ENCODE peak calls at places on chromosome 14, in five cellular contexts. M is HepG2, X is transverse colon, Q is HCT116, A is vagina. Z is an unnamed sample.

GRCh38 chr14:103594265-103594664 is 31.5 kb downstream of the COA8 start:
- DNase-seq in M (peak), X (no peak), Q (no peak), A (no peak), Z (peak)

GRCh38 chr14:88829685-88830302 is 5.3 kb downstream of the TTC8 start:
- DNase-seq in A (no peak), Q (no peak), X (no peak), M (no peak), Z (no peak)

GRCh38 chr14:28651148-28651547 is 115.4 kb upstream of the FOXG1 start:
- DNase-seq in Q (no peak), X (no peak), M (no peak), A (no peak), Z (no peak)

GRCh38 chr14:69471916-69472315 is 12.6 kb upstream of the PLEKHD1 start:
- DNase-seq in X (no peak), Q (no peak), A (no peak), M (no peak), Z (no peak)

GRCh38 chr14:99327050-99327449 is 55.1 kb upstream of the BCL11B start:
- DNase-seq in X (no peak), M (no peak), A (peak), Q (no peak), Z (no peak)

GRCh38 chr14:52154992-52155655 is 86.3 kb upstream of the NID2 start:
- DNase-seq in A (no peak), X (no peak), M (no peak), Q (no peak), Z (no peak)

GRCh38 chr14:23561873-23562821 is 5.4 kb downstream of the AP1G2 start:
- DNase-seq in M (no peak), X (no peak), Q (no peak), A (no peak), Z (no peak)

GRCh38 chr14:60222820-60223219 is 26.2 kb upstream of the PPM1A start:
- DNase-seq in M (no peak), A (no peak), X (no peak), Q (no peak), Z (no peak)

GRCh38 chr14:24072436-24072835 is 1.1 kb downstream of the CPNE6 start:
- DNase-seq in M (no peak), X (no peak), Q (no peak), A (no peak), Z (no peak)

GRCh38 chr14:56686416-56686815 is 106.8 kb downstream of the TMEM260 start:
- DNase-seq in A (no peak), X (peak), Q (no peak), M (peak), Z (no peak)

GRCh38 chr14:103104654-103105511 is 10.4 kb downstream of the EXOC3L4 start:
- DNase-seq in X (peak), Q (no peak), A (no peak), M (no peak), Z (no peak)

GRCh38 chr14:42078345-42078744 is 471.7 kb downstream of the LRFN5 start:
- DNase-seq in X (no peak), A (no peak), M (no peak), Q (no peak), Z (no peak)

GRCh38 chr14:54498095-54498531 is 9.3 kb upstream of the GMFB start:
- DNase-seq in Q (no peak), A (no peak), X (no peak), M (peak), Z (no peak)

GRCh38 chr14:90781876-90782275 is 34.4 kb downstream of the TTC7B start:
- DNase-seq in Q (no peak), A (peak), X (no peak), M (no peak), Z (no peak)

GRCh38 chr14:105326891-105327694 is 12.5 kb downstream of the PACS2 start:
- DNase-seq in A (no peak), Q (no peak), X (no peak), M (no peak), Z (no peak)

GRCh38 chr14:73462078-73462715 is 3.9 kb upstream of the NUMB start:
- DNase-seq in M (peak), A (no peak), X (peak), Q (no peak), Z (no peak)

DNA sequence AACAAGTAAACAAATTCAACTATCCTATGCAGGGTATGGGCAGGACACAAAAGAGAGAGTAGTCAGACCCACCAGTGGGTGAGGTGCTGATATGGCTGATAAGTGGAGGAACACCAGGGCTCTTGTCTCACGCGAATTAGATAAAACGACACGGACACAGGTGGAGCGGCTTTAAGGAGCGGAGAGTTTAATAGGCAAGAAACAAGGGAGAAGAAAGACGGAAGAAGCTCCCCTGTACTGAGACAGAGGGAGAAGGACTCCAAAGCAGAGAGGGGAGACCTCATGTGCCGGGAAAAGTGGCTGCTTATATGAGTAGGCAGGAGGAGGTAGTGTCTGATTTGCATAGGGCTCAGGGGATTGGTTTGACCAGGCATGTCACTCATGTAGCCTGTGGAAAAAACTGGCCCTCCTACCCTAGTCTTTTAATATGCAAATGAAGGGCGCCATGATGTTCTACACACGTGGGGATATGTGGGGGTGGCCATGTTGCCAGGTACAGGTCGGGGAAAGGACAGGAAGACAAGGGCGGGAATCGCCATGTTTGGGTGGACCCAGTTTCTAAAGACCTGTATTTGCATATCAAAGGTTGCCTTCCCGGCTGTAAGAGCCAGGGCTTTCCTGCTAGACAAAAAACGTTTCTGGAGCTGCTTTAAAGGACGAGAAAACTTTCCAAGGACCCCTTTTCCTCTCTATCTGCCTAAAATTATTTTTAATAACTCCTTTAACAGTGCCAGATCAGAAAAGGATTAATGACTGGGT is 28.8 kb downstream of the RPGRIP1 start:
- DNase-seq in X (peak), Q (peak), M (peak), A (peak), Z (peak)
- TF ChIP-seq POLR2AphosphoS5 in X (peak), Q (no peak), M (peak), A (no peak), Z (peak)

GRCh38 chr14:76152333-76152681 is 585 bp downstream of the GPATCH2L start:
- DNase-seq in Q (peak), X (peak), A (no peak), M (peak), Z (no peak)
- TF ChIP-seq POLR2AphosphoS5 in Q (no peak), X (peak), A (no peak), M (no peak), Z (no peak)

GRCh38 chr14:61525293-61526011 is 169.9 kb upstream of the HIF1A start:
- DNase-seq in X (peak), Q (peak), M (no peak), A (no peak), Z (no peak)
- TF ChIP-seq POLR2AphosphoS5 in X (no peak), Q (peak), M (no peak), A (peak), Z (no peak)

GRCh38 chr14:74572829-74573360 is 39.1 kb downstream of the LTBP2 start:
- DNase-seq in A (no peak), Q (no peak), M (no peak), X (no peak), Z (no peak)

GRCh38 chr14:74571441-74571841 is 40.6 kb downstream of the LTBP2 start:
- DNase-seq in A (no peak), M (no peak), X (no peak), Q (no peak), Z (no peak)

GRCh38 chr14:74573421-74574091 is 38.5 kb downstream of the LTBP2 start:
- DNase-seq in X (no peak), A (no peak), M (no peak), Q (no peak), Z (no peak)

GRCh38 chr14:74570696-74571095 is 41.3 kb downstream of the LTBP2 start:
- DNase-seq in X (no peak), M (no peak), A (no peak), Q (no peak), Z (no peak)

GRCh38 chr14:74571901-74572828 is 39.9 kb downstream of the LTBP2 start:
- DNase-seq in M (peak), Q (peak), X (peak), A (no peak), Z (no peak)
- TF ChIP-seq POLR2AphosphoS5 in M (no peak), Q (no peak), X (no peak), A (no peak), Z (peak)

DNA sequence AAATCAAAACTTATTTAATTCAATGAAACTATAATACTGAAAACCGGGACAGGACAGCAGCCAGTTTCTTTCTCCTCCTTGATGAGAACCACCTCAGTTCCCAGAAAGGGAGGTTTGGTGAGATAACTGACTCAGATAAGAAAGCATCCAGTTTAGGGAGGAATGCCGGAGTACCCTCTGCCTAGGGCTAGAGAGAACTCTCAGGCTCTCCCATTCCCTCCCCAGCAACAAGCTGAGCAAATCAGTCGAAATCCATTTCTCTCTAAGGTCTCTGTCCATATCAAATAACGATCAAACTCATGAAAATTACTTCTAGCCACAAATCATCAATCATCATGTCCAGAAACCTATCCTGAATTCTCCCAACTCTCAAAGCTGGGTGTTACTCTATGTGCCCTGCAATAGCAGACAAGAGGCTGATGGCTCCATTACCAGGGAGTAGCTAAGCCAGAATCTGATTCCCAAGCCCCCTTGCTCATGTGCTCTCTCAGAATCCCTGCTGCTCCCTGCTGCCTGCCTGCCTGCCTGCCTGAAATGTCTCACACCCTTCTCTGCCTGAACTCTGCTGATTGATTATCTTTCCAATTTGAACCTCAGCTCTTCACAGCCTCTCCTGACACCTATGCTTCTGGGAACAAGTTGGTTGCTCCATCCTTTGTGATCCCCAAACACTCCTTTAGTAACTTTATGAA is 49.4 kb downstream of the SLC25A47 start:
- DNase-seq in X (no peak), A (no peak), Q (no peak), M (no peak), Z (no peak)
- TF ChIP-seq POLR2AphosphoS5 in X (no peak), A (no peak), Q (no peak), M (no peak), Z (no peak)

DNA sequence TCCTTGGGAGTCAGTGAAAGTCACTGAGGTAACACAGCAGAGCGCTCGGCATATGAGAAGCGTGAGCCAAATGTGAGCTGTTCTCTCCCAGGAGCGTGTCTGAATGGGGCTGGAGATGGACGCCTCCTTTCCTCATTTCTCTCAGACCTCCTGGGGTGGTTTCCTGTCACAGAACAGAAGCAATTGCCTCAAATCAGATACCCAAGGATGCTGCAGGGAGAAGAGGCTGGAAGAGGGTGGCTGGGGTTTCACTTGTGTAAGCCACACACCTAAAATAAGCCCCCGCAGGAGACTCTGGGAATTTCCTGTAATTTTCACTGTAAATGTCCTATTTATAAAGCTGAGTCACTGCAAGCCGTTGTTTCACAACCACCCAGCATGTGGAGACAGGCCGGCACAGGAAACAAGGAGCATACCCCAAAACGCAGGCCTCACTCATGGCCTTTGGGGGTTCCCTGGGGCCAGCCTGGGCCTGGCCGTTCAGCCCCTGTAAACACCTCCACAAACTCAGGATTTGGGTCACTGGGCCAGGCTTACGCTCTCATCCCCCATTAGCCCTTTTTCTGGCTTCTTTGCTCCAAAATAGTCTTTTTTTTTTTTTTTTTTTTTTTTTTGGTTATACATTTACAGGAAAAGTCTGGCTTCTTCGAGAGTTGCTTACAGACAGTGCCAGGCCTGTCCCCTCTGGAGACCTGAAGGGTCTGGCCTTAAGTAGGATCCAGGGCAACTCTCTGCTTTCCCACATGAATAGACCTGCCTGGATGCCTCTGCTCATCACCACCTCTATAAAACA is 55.3 kb downstream of the VCPKMT start:
- DNase-seq in Q (no peak), X (peak), A (no peak), M (peak), Z (peak)
- TF ChIP-seq POLR2AphosphoS5 in Q (peak), X (no peak), A (peak), M (no peak), Z (peak)

GRCh38 chr14:77123381-77124344 is 17.9 kb downstream of the ZDHHC22 start:
- DNase-seq in M (no peak), X (peak), Q (peak), A (no peak), Z (no peak)
- TF ChIP-seq POLR2AphosphoS5 in M (no peak), X (peak), Q (no peak), A (peak), Z (no peak)

GRCh38 chr14:100914597-100915021 is 11.1 kb upstream of the RTL1 start:
- DNase-seq in M (no peak), X (no peak), Q (no peak), A (no peak), Z (no peak)

GRCh38 chr14:100909439-100909838 is 5.9 kb upstream of the RTL1 start:
- DNase-seq in M (no peak), X (no peak), A (no peak), Q (no peak), Z (no peak)

GRCh38 chr14:100911665-100912316 is 8.3 kb upstream of the RTL1 start:
- DNase-seq in Q (no peak), X (no peak), M (no peak), A (no peak), Z (no peak)

GRCh38 chr14:100907240-100907639 is 3.7 kb upstream of the RTL1 start:
- DNase-seq in M (no peak), A (no peak), Q (no peak), X (no peak), Z (no peak)

GRCh38 chr14:100910888-100911664 is 7.6 kb upstream of the RTL1 start:
- DNase-seq in X (no peak), A (no peak), Q (no peak), M (no peak), Z (no peak)
- TF ChIP-seq POLR2AphosphoS5 in X (no peak), A (no peak), Q (no peak), M (no peak), Z (no peak)

GRCh38 chr14:21201732-21202462 is 46.0 kb upstream of the OR5AU1 start:
- DNase-seq in Q (no peak), A (no peak), X (no peak), M (no peak), Z (no peak)

GRCh38 chr14:21205026-21205677 is 49.3 kb upstream of the OR5AU1 start:
- DNase-seq in A (no peak), Q (no peak), M (no peak), X (no peak), Z (no peak)

GRCh38 chr14:21202463-21203358 is 46.8 kb upstream of the OR5AU1 start:
- DNase-seq in A (no peak), Q (no peak), M (no peak), X (no peak), Z (no peak)

GRCh38 chr14:21204167-21205025 is 48.5 kb upstream of the OR5AU1 start:
- DNase-seq in X (no peak), Q (no peak), A (no peak), M (no peak), Z (no peak)

DNA sequence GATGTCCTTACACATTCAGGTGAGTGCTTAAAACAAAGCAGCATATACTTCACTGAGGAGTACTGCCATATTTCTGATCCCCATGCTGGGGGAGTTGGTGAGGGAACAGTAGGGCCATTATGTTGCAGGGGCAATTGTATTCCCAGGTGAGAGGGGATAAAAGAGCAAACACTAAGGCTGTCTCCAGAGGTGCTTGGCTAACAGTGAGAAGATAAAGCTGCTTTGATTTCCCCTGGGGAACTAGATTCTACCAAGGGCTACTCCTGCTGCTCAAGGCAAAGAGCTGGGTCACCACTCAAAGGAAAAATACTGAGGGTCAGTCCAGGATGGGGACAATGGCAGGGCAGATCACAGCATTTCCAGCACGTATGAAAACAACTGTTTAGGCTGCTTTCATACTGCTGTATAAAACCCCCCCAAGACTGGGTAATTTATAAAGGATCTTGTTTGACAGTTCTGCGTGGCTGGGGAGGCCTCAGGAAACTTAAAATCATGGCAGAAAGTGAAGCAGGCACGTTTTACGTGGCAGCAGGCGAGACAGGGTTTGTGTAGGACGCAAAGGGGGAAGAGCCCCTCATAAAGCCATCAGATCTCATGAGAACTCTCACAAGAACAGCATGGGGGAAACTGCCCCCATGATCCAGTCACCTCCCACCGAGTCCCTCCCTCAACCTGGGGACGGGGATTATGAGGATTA is 47.8 kb upstream of the OR5AU1 start:
- DNase-seq in X (no peak), M (peak), A (no peak), Q (no peak), Z (no peak)
- TF ChIP-seq POLR2AphosphoS5 in X (no peak), M (peak), A (no peak), Q (peak), Z (peak)